ENCODE peak calls at places on chromosomes 5 and 9, in four cellular contexts. V is neural crest cell, I is NAMALWA, U is prostate gland. M is an unnamed sample.

GRCh38 chr5:173926359-173926758 is 38.2 kb downstream of the CPEB4 start:
- DNase-seq in V (no peak), I (no peak), U (no peak), M (no peak)

GRCh38 chr5:132751444-132751843 is 4.2 kb downstream of the CCNI2 start:
- DNase-seq in V (no peak), I (no peak), U (no peak), M (peak; percentile 85)

GRCh38 chr5:174387448-174387847 is 336.9 kb upstream of the MSX2 start:
- DNase-seq in U (no peak), I (no peak), V (no peak), M (no peak)

GRCh38 chr9:91047529-91047928 is 245.9 kb downstream of the SYK start:
- DNase-seq in U (no peak), I (no peak), V (no peak), M (peak; percentile 24)

GRCh38 chr9:5630038-5630507 is 1.2 kb downstream of the RIC1 start:
- DNase-seq in I (peak; percentile 65), U (peak; percentile 28), V (no peak), M (peak; percentile 43)

GRCh38 chr5:1778138-1779020 is 21.3 kb downstream of the MRPL36 start:
- DNase-seq in U (no peak), V (no peak), I (no peak), M (no peak)

GRCh38 chr5:9553561-9553960 is 7.7 kb upstream of the SEMA5A start:
- DNase-seq in I (no peak), U (no peak), V (no peak), M (no peak)

GRCh38 chr9:126398403-126399058 is 71.9 kb downstream of the MVB12B start:
- DNase-seq in V (peak; percentile 93), I (peak; percentile 61), U (peak; percentile 69), M (peak; percentile 66)

GRCh38 chr9:133131506-133131905 is 10.5 kb upstream of the RALGDS start:
- DNase-seq in U (no peak), I (no peak), V (no peak), M (no peak)

GRCh38 chr5:50667653-50668403 is 1.4 kb downstream of the PARP8 start:
- DNase-seq in I (peak; percentile 87), U (peak; percentile 54), V (no peak), M (peak; percentile 90)

GRCh38 chr5:146993876-146994530 is 115.4 kb upstream of the PPP2R2B start:
- DNase-seq in V (no peak), I (no peak), U (no peak), M (no peak)